ENCODE peak calls at places on chromosomes 13 and 19, in seven cellular contexts. One of them, this sample, is unnamed.

GRCh38 chr19:40599331-40600085 is 1.7 kb upstream of the LTBP4 start:
- DNase-seq in PC-9: no peak
- DNase-seq in stimulated activated CD4-positive, alpha-beta T cell treated with anti-CD3 and anti-CD28 coated beads, Interleukin-4, amount 100 ng/mL, for 24 hours: no peak
- DNase-seq in transverse colon: no peak
- DNase-seq in B cell: no peak
- DNase-seq in fibroblast of mammary gland: no peak
- DNase-seq in NCI-H2171: no peak
- DNase-seq in this sample: no peak

GRCh38 chr19:3304871-3305423 is 61.4 kb upstream of the NFIC start:
- DNase-seq in PC-9: no peak
- DNase-seq in stimulated activated CD4-positive, alpha-beta T cell treated with anti-CD3 and anti-CD28 coated beads, Interleukin-4, amount 100 ng/mL, for 24 hours: peak
- DNase-seq in transverse colon: peak
- DNase-seq in B cell: peak
- DNase-seq in fibroblast of mammary gland: peak
- DNase-seq in NCI-H2171: peak
- DNase-seq in this sample: peak

GRCh38 chr19:53037101-53038097 is 7.1 kb upstream of the ERVV-2 start:
- DNase-seq in PC-9: peak
- DNase-seq in stimulated activated CD4-positive, alpha-beta T cell treated with anti-CD3 and anti-CD28 coated beads, Interleukin-4, amount 100 ng/mL, for 24 hours: no peak
- DNase-seq in transverse colon: no peak
- DNase-seq in B cell: no peak
- DNase-seq in fibroblast of mammary gland: peak
- DNase-seq in NCI-H2171: no peak
- DNase-seq in this sample: no peak

GRCh38 chr13:33168326-33168960 is 117.1 kb downstream of the STARD13 start:
- DNase-seq in PC-9: no peak
- DNase-seq in stimulated activated CD4-positive, alpha-beta T cell treated with anti-CD3 and anti-CD28 coated beads, Interleukin-4, amount 100 ng/mL, for 24 hours: no peak
- DNase-seq in transverse colon: no peak
- DNase-seq in B cell: no peak
- DNase-seq in fibroblast of mammary gland: peak
- DNase-seq in NCI-H2171: no peak
- DNase-seq in this sample: no peak

GRCh38 chr13:44904982-44905381 is 84.3 kb downstream of the NUFIP1 start:
- DNase-seq in PC-9: peak
- DNase-seq in stimulated activated CD4-positive, alpha-beta T cell treated with anti-CD3 and anti-CD28 coated beads, Interleukin-4, amount 100 ng/mL, for 24 hours: no peak
- DNase-seq in transverse colon: peak
- DNase-seq in B cell: no peak
- DNase-seq in fibroblast of mammary gland: peak
- DNase-seq in NCI-H2171: no peak
- DNase-seq in this sample: no peak

GRCh38 chr19:50423279-50424113 is 4.8 kb downstream of the SPIB start:
- DNase-seq in PC-9: no peak
- DNase-seq in stimulated activated CD4-positive, alpha-beta T cell treated with anti-CD3 and anti-CD28 coated beads, Interleukin-4, amount 100 ng/mL, for 24 hours: no peak
- DNase-seq in transverse colon: no peak
- DNase-seq in B cell: no peak
- DNase-seq in fibroblast of mammary gland: no peak
- DNase-seq in NCI-H2171: no peak
- DNase-seq in this sample: no peak

GRCh38 chr19:47766359-47766620 is 12.2 kb upstream of the SELENOW start:
- DNase-seq in PC-9: no peak
- DNase-seq in stimulated activated CD4-positive, alpha-beta T cell treated with anti-CD3 and anti-CD28 coated beads, Interleukin-4, amount 100 ng/mL, for 24 hours: no peak
- DNase-seq in transverse colon: no peak
- DNase-seq in B cell: no peak
- DNase-seq in fibroblast of mammary gland: no peak
- DNase-seq in NCI-H2171: no peak
- DNase-seq in this sample: no peak

GRCh38 chr19:55431183-55431582 is 11.9 kb downstream of the SHISA7 start:
- DNase-seq in PC-9: no peak
- DNase-seq in stimulated activated CD4-positive, alpha-beta T cell treated with anti-CD3 and anti-CD28 coated beads, Interleukin-4, amount 100 ng/mL, for 24 hours: no peak
- DNase-seq in transverse colon: no peak
- DNase-seq in B cell: peak
- DNase-seq in fibroblast of mammary gland: no peak
- DNase-seq in NCI-H2171: no peak
- DNase-seq in this sample: no peak

GRCh38 chr13:29435125-29435911 is 160.2 kb downstream of the SLC7A1 start:
- DNase-seq in PC-9: no peak
- DNase-seq in stimulated activated CD4-positive, alpha-beta T cell treated with anti-CD3 and anti-CD28 coated beads, Interleukin-4, amount 100 ng/mL, for 24 hours: no peak
- DNase-seq in transverse colon: no peak
- DNase-seq in B cell: no peak
- DNase-seq in fibroblast of mammary gland: peak
- DNase-seq in NCI-H2171: no peak
- DNase-seq in this sample: no peak

GRCh38 chr13:106038752-106039151 is 496.7 kb downstream of the EFNB2 start:
- DNase-seq in PC-9: peak
- DNase-seq in stimulated activated CD4-positive, alpha-beta T cell treated with anti-CD3 and anti-CD28 coated beads, Interleukin-4, amount 100 ng/mL, for 24 hours: no peak
- DNase-seq in transverse colon: no peak
- DNase-seq in B cell: no peak
- DNase-seq in fibroblast of mammary gland: peak
- DNase-seq in NCI-H2171: no peak
- DNase-seq in this sample: no peak

GRCh38 chr13:36870050-36870692 is 49.9 kb downstream of the SMAD9 start:
- DNase-seq in PC-9: peak
- DNase-seq in stimulated activated CD4-positive, alpha-beta T cell treated with anti-CD3 and anti-CD28 coated beads, Interleukin-4, amount 100 ng/mL, for 24 hours: no peak
- DNase-seq in transverse colon: no peak
- DNase-seq in B cell: no peak
- DNase-seq in fibroblast of mammary gland: no peak
- DNase-seq in NCI-H2171: no peak
- DNase-seq in this sample: no peak

GRCh38 chr19:38130399-38130798 is 93.6 kb downstream of the DPF1 start:
- DNase-seq in PC-9: no peak
- DNase-seq in stimulated activated CD4-positive, alpha-beta T cell treated with anti-CD3 and anti-CD28 coated beads, Interleukin-4, amount 100 ng/mL, for 24 hours: no peak
- DNase-seq in transverse colon: no peak
- DNase-seq in B cell: no peak
- DNase-seq in fibroblast of mammary gland: no peak
- DNase-seq in NCI-H2171: no peak
- DNase-seq in this sample: no peak

GRCh38 chr19:37227996-37228395 is 10.0 kb downstream of the ZNF383 start:
- DNase-seq in PC-9: no peak
- DNase-seq in stimulated activated CD4-positive, alpha-beta T cell treated with anti-CD3 and anti-CD28 coated beads, Interleukin-4, amount 100 ng/mL, for 24 hours: peak
- DNase-seq in transverse colon: no peak
- DNase-seq in B cell: peak
- DNase-seq in fibroblast of mammary gland: peak
- DNase-seq in NCI-H2171: no peak
- DNase-seq in this sample: no peak

GRCh38 chr13:45206340-45206739 is 5.5 kb upstream of the KCTD4 start:
- DNase-seq in PC-9: peak
- DNase-seq in stimulated activated CD4-positive, alpha-beta T cell treated with anti-CD3 and anti-CD28 coated beads, Interleukin-4, amount 100 ng/mL, for 24 hours: peak
- DNase-seq in transverse colon: no peak
- DNase-seq in B cell: no peak
- DNase-seq in fibroblast of mammary gland: peak
- DNase-seq in NCI-H2171: no peak
- DNase-seq in this sample: no peak

GRCh38 chr19:58559275-58560006 is 1.0 kb upstream of the UBE2M start:
- DNase-seq in PC-9: no peak
- DNase-seq in stimulated activated CD4-positive, alpha-beta T cell treated with anti-CD3 and anti-CD28 coated beads, Interleukin-4, amount 100 ng/mL, for 24 hours: peak
- DNase-seq in transverse colon: peak
- DNase-seq in B cell: peak
- DNase-seq in fibroblast of mammary gland: peak
- DNase-seq in NCI-H2171: no peak
- DNase-seq in this sample: peak

GRCh38 chr19:43607238-43608205 is 4.4 kb upstream of the SRRM5 start:
- DNase-seq in PC-9: no peak
- DNase-seq in stimulated activated CD4-positive, alpha-beta T cell treated with anti-CD3 and anti-CD28 coated beads, Interleukin-4, amount 100 ng/mL, for 24 hours: no peak
- DNase-seq in transverse colon: no peak
- DNase-seq in B cell: no peak
- DNase-seq in fibroblast of mammary gland: no peak
- DNase-seq in NCI-H2171: no peak
- DNase-seq in this sample: no peak

GRCh38 chr19:17337675-17338439 is 504 bp downstream of the GTPBP3 start:
- DNase-seq in PC-9: no peak
- DNase-seq in stimulated activated CD4-positive, alpha-beta T cell treated with anti-CD3 and anti-CD28 coated beads, Interleukin-4, amount 100 ng/mL, for 24 hours: peak
- DNase-seq in transverse colon: no peak
- DNase-seq in B cell: no peak
- DNase-seq in fibroblast of mammary gland: no peak
- DNase-seq in NCI-H2171: peak
- DNase-seq in this sample: no peak

GRCh38 chr19:46813570-46814358 is 25.4 kb upstream of the SLC1A5 start:
- DNase-seq in PC-9: no peak
- DNase-seq in stimulated activated CD4-positive, alpha-beta T cell treated with anti-CD3 and anti-CD28 coated beads, Interleukin-4, amount 100 ng/mL, for 24 hours: no peak
- DNase-seq in transverse colon: peak
- DNase-seq in B cell: no peak
- DNase-seq in fibroblast of mammary gland: peak
- DNase-seq in NCI-H2171: no peak
- DNase-seq in this sample: peak

GRCh38 chr19:3819989-3820388 is 33.8 kb upstream of the MATK start:
- DNase-seq in PC-9: no peak
- DNase-seq in stimulated activated CD4-positive, alpha-beta T cell treated with anti-CD3 and anti-CD28 coated beads, Interleukin-4, amount 100 ng/mL, for 24 hours: no peak
- DNase-seq in transverse colon: no peak
- DNase-seq in B cell: no peak
- DNase-seq in fibroblast of mammary gland: no peak
- DNase-seq in NCI-H2171: no peak
- DNase-seq in this sample: no peak

GRCh38 chr19:41299755-41300089 is 10.2 kb upstream of the CCDC97 start:
- DNase-seq in PC-9: no peak
- DNase-seq in stimulated activated CD4-positive, alpha-beta T cell treated with anti-CD3 and anti-CD28 coated beads, Interleukin-4, amount 100 ng/mL, for 24 hours: peak
- DNase-seq in transverse colon: peak
- DNase-seq in B cell: no peak
- DNase-seq in fibroblast of mammary gland: peak
- DNase-seq in NCI-H2171: no peak
- DNase-seq in this sample: peak

GRCh38 chr13:65929436-65929835 is 1300.7 kb downstream of the PCDH9 start:
- DNase-seq in PC-9: no peak
- DNase-seq in stimulated activated CD4-positive, alpha-beta T cell treated with anti-CD3 and anti-CD28 coated beads, Interleukin-4, amount 100 ng/mL, for 24 hours: no peak
- DNase-seq in transverse colon: no peak
- DNase-seq in B cell: no peak
- DNase-seq in fibroblast of mammary gland: no peak
- DNase-seq in NCI-H2171: no peak
- DNase-seq in this sample: no peak

This sample was measured in Peyer's patch.